ENCODE peak calls at places on chromosomes 11 and 22, in eight cellular contexts. L is AG09319, U is neural progenitor cell, P is neural crest cell, E is colonic mucosa, J is adrenal gland, C is HCT116, G is Peyer's patch. W is an unnamed sample.

GRCh38 chr11:75440960-75441803 is 8.2 kb upstream of the KLHL35 start:
- DNase-seq in L (no peak), U (no peak), P (no peak), E (no peak), J (no peak), C (no peak), G (no peak), W (no peak)

GRCh38 chr11:74403607-74404006 is 5.4 kb upstream of the PGM2L1 start:
- DNase-seq in L (no peak), U (no peak), P (no peak), E (no peak), J (no peak), C (no peak), G (no peak), W (no peak)

GRCh38 chr11:36261094-36261493 is 28.1 kb downstream of the COMMD9 start:
- DNase-seq in L (no peak), U (no peak), P (no peak), E (no peak), J (no peak), C (no peak), G (no peak), W (no peak)

GRCh38 chr11:1204381-1205101 is 18.3 kb upstream of the MUC5B start:
- DNase-seq in L (no peak), U (no peak), P (no peak), E (no peak), J (no peak), C (no peak), G (peak; percentile 44), W (no peak)

GRCh38 chr11:108486828-108487227 is 11.4 kb downstream of the POGLUT3 start:
- DNase-seq in L (no peak), U (no peak), P (no peak), E (no peak), J (no peak), C (no peak), G (no peak), W (no peak)

GRCh38 chr11:2673871-2674471 is 25.8 kb downstream of the KCNQ1OT1 start:
- DNase-seq in L (no peak), U (no peak), P (no peak), E (no peak), J (peak; percentile 39), C (no peak), G (no peak), W (no peak)

GRCh38 chr11:126601550-126602215 is 246.2 kb downstream of the ST3GAL4 start:
- DNase-seq in L (no peak), U (peak; percentile 82), P (peak; percentile 46), E (no peak), J (no peak), C (no peak), G (no peak), W (no peak)

GRCh38 chr11:104609297-104609696 is 289.0 kb downstream of the CASP12 start:
- DNase-seq in L (peak; percentile 25), U (peak; percentile 65), P (peak; percentile 1), E (peak; percentile 21), J (peak; percentile 20), C (peak; percentile 28), G (no peak), W (peak; percentile 95)

GRCh38 chr11:85809881-85810280 is 1.1 kb downstream of the SYTL2 start:
- DNase-seq in L (no peak), U (peak; percentile 52), P (peak; percentile 37), E (peak; percentile 58), J (no peak), C (no peak), G (no peak), W (no peak)

GRCh38 chr11:116532066-116532465 is 240.7 kb downstream of the BUD13 start:
- DNase-seq in L (no peak), U (no peak), P (no peak), E (no peak), J (no peak), C (no peak), G (no peak), W (no peak)

GRCh38 chr22:50250555-50251471 is at the start of gene HDAC10:
- DNase-seq in L (no peak), U (peak; percentile 95), P (peak; percentile 65), E (peak; percentile 90), J (peak; percentile 76), C (no peak), G (peak; percentile 92), W (peak; percentile 82)

GRCh38 chr22:43849731-43850130 is 12.6 kb downstream of the SULT4A1 start:
- DNase-seq in L (no peak), U (no peak), P (no peak), E (no peak), J (no peak), C (no peak), G (peak; percentile 22), W (no peak)

GRCh38 chr11:133977067-133977681 is 20.4 kb upstream of the IGSF9B start:
- DNase-seq in L (no peak), U (no peak), P (no peak), E (no peak), J (no peak), C (no peak), G (no peak), W (no peak)
- TF ChIP-seq CTCF in L (no peak), U (no peak), P (no peak), E (no peak), J (no peak), C (no peak), G (no peak), W (no peak)

GRCh38 chr11:82225930-82226329 is 507.7 kb downstream of the FAM181B start:
- DNase-seq in L (no peak), U (peak; percentile 10), P (no peak), E (no peak), J (no peak), C (no peak), G (no peak), W (peak; percentile 4)
- TF ChIP-seq CTCF in L (no peak), U (peak; percentile 26), P (no peak), E (no peak), J (no peak), C (no peak), G (no peak), W (peak; percentile 29)

GRCh38 chr22:26589845-26590524 is at the start of gene TPST2:
- DNase-seq in L (peak; percentile 32), U (peak; percentile 89), P (peak; percentile 70), E (peak; percentile 84), J (peak; percentile 88), C (peak; percentile 19), G (peak; percentile 89), W (peak; percentile 76)

GRCh38 chr22:26590525-26590858 is 560 bp upstream of the TPST2 start:
- DNase-seq in L (no peak), U (no peak), P (no peak), E (peak; percentile 26), J (no peak), C (no peak), G (no peak), W (no peak)

GRCh38 chr22:26589367-26589844 is 526 bp downstream of the TPST2 start:
- DNase-seq in L (no peak), U (peak; percentile 54), P (no peak), E (peak; percentile 55), J (peak; percentile 57), C (no peak), G (peak; percentile 66), W (no peak)

GRCh38 chr22:26593763-26594162 is 3.8 kb upstream of the TPST2 start:
- DNase-seq in L (no peak), U (no peak), P (no peak), E (no peak), J (no peak), C (no peak), G (no peak), W (no peak)

DNA sequence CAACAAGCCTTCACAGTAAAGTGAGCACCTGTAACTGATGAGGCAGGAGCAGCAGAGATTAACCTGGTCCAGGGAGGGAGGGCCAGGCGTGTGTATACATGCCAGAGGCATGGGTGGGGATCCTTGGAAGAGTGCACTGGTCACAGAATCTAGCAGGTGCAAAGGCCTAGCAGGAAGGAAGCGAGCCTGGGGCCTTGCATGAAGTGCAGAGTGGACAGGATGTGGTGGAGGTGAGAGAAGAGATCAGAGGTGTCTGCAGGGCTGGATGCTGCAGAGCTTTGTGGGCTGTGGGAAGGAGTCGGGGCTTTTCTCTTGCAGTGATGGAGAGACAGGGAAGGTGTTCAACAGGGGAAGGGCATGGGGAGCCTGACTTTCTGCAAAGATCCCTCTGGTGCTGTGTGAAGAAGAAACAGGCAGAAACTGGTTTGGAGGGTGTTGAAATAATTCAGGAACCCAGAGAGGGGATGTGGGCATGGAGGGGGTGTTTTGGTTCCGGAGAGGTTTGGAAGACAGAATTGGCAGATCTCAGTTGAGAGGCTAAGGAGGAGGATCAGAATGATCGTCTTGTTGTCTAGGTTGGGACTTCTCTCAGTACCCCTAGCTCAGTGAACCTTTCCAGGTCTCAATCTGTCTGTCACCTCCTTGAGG is 2.6 kb upstream of the TPST2 start:
- DNase-seq in L (no peak), U (no peak), P (no peak), E (peak; percentile 45), J (no peak), C (no peak), G (no peak), W (no peak)
- TF ChIP-seq CTCF in L (no peak), U (no peak), P (no peak), E (no peak), J (no peak), C (no peak), G (no peak), W (no peak)

DNA sequence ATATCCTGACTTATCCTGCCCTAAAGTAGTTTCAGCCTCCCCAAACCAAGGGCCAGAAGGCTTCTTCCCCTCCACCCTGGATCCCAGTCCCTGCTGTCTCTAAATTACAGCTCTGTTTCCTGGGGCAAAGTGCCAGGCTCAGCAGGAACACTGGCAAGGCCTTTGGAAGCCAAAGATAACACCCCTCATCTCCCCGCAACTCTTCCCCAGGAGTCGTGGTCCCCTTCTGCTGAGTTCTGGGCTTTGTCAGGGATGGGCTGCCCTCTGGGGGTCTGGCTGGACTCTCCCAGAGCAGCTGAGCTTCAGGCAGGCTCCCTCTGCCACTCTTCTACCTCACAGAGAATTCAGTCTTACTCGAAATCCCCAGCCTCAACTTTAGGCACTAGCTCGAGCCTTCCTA is 53.8 kb upstream of the AMPD3 start:
- DNase-seq in L (no peak), U (no peak), P (no peak), E (no peak), J (no peak), C (no peak), G (no peak), W (peak; percentile 17)
- TF ChIP-seq CTCF in L (no peak), U (no peak), P (no peak), E (no peak), J (no peak), C (no peak), G (no peak), W (peak; percentile 30)

GRCh38 chr22:17888855-17889254 is 114.6 kb upstream of the BID start:
- DNase-seq in L (no peak), U (peak; percentile 69), P (no peak), E (no peak), J (no peak), C (no peak), G (no peak), W (peak; percentile 71)
- TF ChIP-seq CTCF in L (peak; percentile 25), U (peak; percentile 53), P (peak; percentile 46), E (no peak), J (no peak), C (no peak), G (no peak), W (peak; percentile 79)